ENCODE peak calls at places on chromosome 14, in nine cellular contexts. G is GM03348; K is germinal center; U is WTC11; W is effector memory CD4-positive, alpha-beta T cell; L is EL; B is SW480; M is left ventricle myocardium superior; P is stimulated activated CD4-positive, alpha-beta T cell treated with anti-CD3 and anti-CD28 coated beads, Interleukin-4, amount 100 ng/mL, for 4 hours. E is an unnamed sample.
A peak's percentile ranks its signal among the peaks of the same experiment; 100 is the strongest.

GRCh38 chr14:30994681-30995620 is 30.5 kb upstream of the AP4S1 start:
- DNase-seq in G (peak; percentile 28), K (no peak), U (no peak), W (no peak), L (peak; percentile 25), B (no peak), M (no peak), P (no peak), E (no peak)

GRCh38 chr14:43407721-43408120 is 1099.4 kb downstream of the FSCB start:
- DNase-seq in G (no peak), K (no peak), U (no peak), W (no peak), L (no peak), B (no peak), M (no peak), P (no peak), E (no peak)

GRCh38 chr14:66815687-66816086 is 307.7 kb downstream of the GPHN start:
- DNase-seq in G (no peak), K (no peak), U (no peak), W (no peak), L (no peak), B (no peak), M (no peak), P (no peak), E (no peak)

GRCh38 chr14:44657688-44658388 is 150.8 kb upstream of the FSCB start:
- DNase-seq in G (no peak), K (no peak), U (no peak), W (no peak), L (no peak), B (peak; percentile 22), M (no peak), P (no peak), E (no peak)

GRCh38 chr14:91373591-91374245 is 43.9 kb downstream of the CCDC88C start:
- DNase-seq in G (no peak), K (peak; percentile 58), U (no peak), W (no peak), L (no peak), B (no peak), M (no peak), P (peak; percentile 69), E (peak; percentile 43)

GRCh38 chr14:30299915-30300314 is 259.0 kb upstream of the G2E3 start:
- DNase-seq in G (no peak), K (no peak), U (no peak), W (no peak), L (no peak), B (no peak), M (no peak), P (no peak), E (no peak)

GRCh38 chr14:99855271-99855670 is 62.1 kb downstream of the EML1 start:
- DNase-seq in G (no peak), K (no peak), U (no peak), W (no peak), L (no peak), B (no peak), M (no peak), P (no peak), E (no peak)

GRCh38 chr14:23147676-23148075 is 28.6 kb upstream of the CEBPE start:
- DNase-seq in G (no peak), K (no peak), U (no peak), W (no peak), L (peak; percentile 26), B (no peak), M (peak; percentile 48), P (no peak), E (no peak)

GRCh38 chr14:33676135-33676566 is 274.7 kb downstream of the EGLN3 start:
- DNase-seq in G (peak; percentile 22), K (no peak), U (peak; percentile 77), W (no peak), L (peak; percentile 64), B (peak; percentile 69), M (peak; percentile 37), P (no peak), E (no peak)

GRCh38 chr14:100304825-100305445 is 1.3 kb downstream of the SLC25A29 start:
- DNase-seq in G (peak; percentile 48), K (no peak), U (peak; percentile 74), W (no peak), L (peak; percentile 49), B (peak; percentile 68), M (peak; percentile 71), P (no peak), E (no peak)

GRCh38 chr14:73762375-73762822 is 48.2 kb upstream of the PNMA1 start:
- DNase-seq in G (no peak), K (no peak), U (no peak), W (no peak), L (no peak), B (no peak), M (no peak), P (peak; percentile 40), E (no peak)

GRCh38 chr14:35369701-35370191 is 34.8 kb downstream of the NFKBIA start:
- DNase-seq in G (no peak), K (no peak), U (no peak), W (no peak), L (no peak), B (no peak), M (no peak), P (no peak), E (no peak)

GRCh38 chr14:75482366-75482765 is 39.9 kb upstream of the BATF start:
- DNase-seq in G (no peak), K (no peak), U (no peak), W (no peak), L (no peak), B (no peak), M (no peak), P (no peak), E (no peak)

GRCh38 chr14:69038449-69039286 is 59.6 kb upstream of the ACTN1 start:
- DNase-seq in G (peak; percentile 67), K (no peak), U (no peak), W (no peak), L (peak; percentile 95), B (no peak), M (no peak), P (no peak), E (no peak)

GRCh38 chr14:32050839-32051238 is 26.3 kb upstream of the ARHGAP5 start:
- DNase-seq in G (no peak), K (no peak), U (no peak), W (no peak), L (no peak), B (no peak), M (no peak), P (no peak), E (no peak)